ENCODE peak calls at places on chromosomes 1 and 21, in six cellular contexts. Y, Q, M, W, I and Z are unnamed samples.

GRCh38 chr1:38274974-38275373 is 228.4 kb upstream of the POU3F1 start:
- DNase-seq in Q (no peak), I (no peak), M (peak; percentile 67), W (peak; percentile 6), Y (no peak), Z (no peak)

GRCh38 chr1:180863158-180863775 is 49.4 kb upstream of the KIAA1614 start:
- DNase-seq in M (peak; percentile 66), Q (no peak), W (no peak), I (peak; percentile 32), Y (no peak), Z (peak; percentile 64)

GRCh38 chr1:226779536-226779935 is 40.5 kb upstream of the ITPKB start:
- DNase-seq in Q (no peak), M (no peak), Y (no peak), W (no peak), I (no peak), Z (peak; percentile 76)

GRCh38 chr1:17075470-17076255 is 21.8 kb upstream of the SDHB start:
- DNase-seq in M (peak; percentile 11), W (no peak), Y (no peak), Q (no peak), I (no peak), Z (peak; percentile 53)

GRCh38 chr21:38847556-38847955 is 41.8 kb downstream of the ETS2 start:
- DNase-seq in I (no peak), M (peak; percentile 62), W (no peak), Q (no peak), Y (no peak), Z (no peak)

GRCh38 chr1:239731079-239731744 is 344.8 kb downstream of the CHRM3 start:
- DNase-seq in M (no peak), Y (no peak), W (no peak), Q (no peak), I (no peak), Z (no peak)

GRCh38 chr1:231274119-231274825 is 33.3 kb downstream of the GNPAT start:
- DNase-seq in M (no peak), Y (no peak), Q (no peak), I (no peak), W (no peak), Z (no peak)

GRCh38 chr1:81836007-81836626 is 35.4 kb downstream of the ADGRL2 start:
- DNase-seq in Y (no peak), W (no peak), I (no peak), M (no peak), Q (no peak), Z (no peak)

GRCh38 chr1:64098856-64099606 is 104.4 kb upstream of the UBE2U start:
- DNase-seq in M (no peak), Q (no peak), Y (no peak), I (no peak), W (no peak), Z (no peak)

GRCh38 chr1:50929376-50929958 is 30.6 kb downstream of the FAF1 start:
- DNase-seq in M (peak; percentile 64), I (peak; percentile 12), Q (no peak), W (no peak), Y (no peak), Z (no peak)

GRCh38 chr21:34835526-34835925 is 166.7 kb downstream of the CLIC6 start:
- DNase-seq in Y (peak; percentile 78), M (peak; percentile 69), W (no peak), Q (peak; percentile 80), I (no peak), Z (no peak)

GRCh38 chr1:227777646-227778045 is 37.8 kb upstream of the PRSS38 start:
- DNase-seq in Y (peak; percentile 16), M (no peak), I (no peak), Q (no peak), W (no peak), Z (peak; percentile 32)

GRCh38 chr1:19009882-19010321 is 53.4 kb upstream of the IFFO2 start:
- DNase-seq in I (peak; percentile 75), Q (no peak), M (peak; percentile 65), Y (no peak), W (peak; percentile 57), Z (no peak)

GRCh38 chr1:53732912-53733317 is 6.0 kb downstream of the GLIS1 start:
- DNase-seq in W (no peak), I (peak; percentile 24), Q (no peak), M (peak; percentile 72), Y (no peak), Z (no peak)

GRCh38 chr1:109392788-109393580 is 4.7 kb downstream of the SORT1 start:
- DNase-seq in I (no peak), Q (peak; percentile 86), W (peak; percentile 36), M (peak; percentile 65), Y (peak; percentile 83), Z (peak; percentile 21)

GRCh38 chr1:165871311-165872067 is 44.1 kb downstream of the UCK2 start:
- DNase-seq in Y (no peak), Q (no peak), I (peak; percentile 49), M (peak; percentile 65), W (no peak), Z (peak; percentile 41)

GRCh38 chr1:89644119-89644814 is 11.3 kb downstream of the LRRC8C start:
- DNase-seq in Q (no peak), I (no peak), Y (no peak), M (no peak), W (no peak), Z (no peak)

GRCh38 chr1:119687391-119688079 is 24.2 kb upstream of the PHGDH start:
- DNase-seq in I (peak; percentile 81), Q (no peak), Y (no peak), M (peak; percentile 6), W (no peak), Z (no peak)

GRCh38 chr1:41874350-41874749 is 44.4 kb downstream of the HIVEP3 start:
- DNase-seq in M (no peak), W (no peak), Y (no peak), Q (no peak), I (no peak), Z (no peak)
- H3K4me1 ChIP-seq in M (peaks cover 9% of the 10 kb centered on the region), W (no peaks in the 10 kb centered on the region), Y (peaks cover 15% of the 10 kb centered on the region), Q (no peaks in the 10 kb centered on the region), I (peaks cover 14% of the 10 kb centered on the region), Z (no peaks in the 10 kb centered on the region)

GRCh38 chr21:18245493-18245967 is 897 bp downstream of the CHODL start:
- DNase-seq in Y (peak; percentile 62), I (no peak), Q (no peak), M (no peak), W (no peak), Z (no peak)
- H3K4me3 ChIP-seq in Y (peak overlapping the region; percentile 43), I (no peak overlapping the region), Q (peak overlapping the region; percentile 50), M (peak overlapping the region; percentile 21), W (peak overlapping the region; percentile 13), Z (peak overlapping the region; percentile 2)

GRCh38 chr1:205698921-205699320 is 18.6 kb upstream of the SLC45A3 start:
- DNase-seq in W (no peak), M (no peak), Y (peak; percentile 10), Q (no peak), I (no peak), Z (no peak)
- H3K27ac ChIP-seq in W (no peak overlapping the region), M (no peak overlapping the region), Y (no peak overlapping the region), Q (no peak overlapping the region), I (no peak overlapping the region), Z (no peak overlapping the region)

DNA sequence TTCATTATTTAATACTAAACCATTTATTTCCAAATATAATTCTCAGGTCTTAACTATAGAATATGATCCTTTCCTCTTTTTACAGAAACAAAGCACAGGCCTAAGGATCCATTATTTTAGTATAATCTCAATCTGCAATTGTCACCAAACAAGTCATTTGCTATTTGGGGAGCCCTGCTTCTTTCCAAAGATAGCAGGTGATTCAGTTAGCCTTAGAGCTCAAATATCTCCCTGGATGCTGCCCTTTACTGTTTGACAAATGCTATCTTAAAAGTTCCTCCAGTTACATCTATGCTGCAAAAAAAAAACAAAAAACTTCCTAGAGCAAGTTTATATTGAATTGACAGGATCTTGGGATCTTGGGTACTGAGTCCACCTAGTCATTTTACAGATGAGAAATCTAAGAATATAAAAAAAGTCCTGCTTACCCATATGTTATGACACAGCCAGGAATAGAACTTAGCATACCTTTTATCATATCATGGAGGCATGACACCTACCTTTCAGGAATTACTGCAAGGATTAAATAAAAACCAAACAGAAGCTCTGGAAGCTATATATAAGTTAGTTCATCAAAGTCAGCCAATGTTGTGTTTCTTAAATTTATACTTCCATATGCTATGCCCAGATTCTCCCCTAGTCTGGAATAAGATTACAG is 9.2 kb downstream of the SERBP1 start:
- DNase-seq in Q (no peak), M (no peak), I (no peak), W (no peak), Y (no peak), Z (no peak)
- H3K4me1 ChIP-seq in Q (no peaks in the 10 kb centered on the region), M (no peaks in the 10 kb centered on the region), I (peaks cover 3% of the 10 kb centered on the region), W (peaks cover 9% of the 10 kb centered on the region), Y (peaks cover 13% of the 10 kb centered on the region), Z (no peaks in the 10 kb centered on the region)

GRCh38 chr1:9653195-9653782 is 1.8 kb downstream of the PIK3CD start:
- DNase-seq in Q (no peak), Y (no peak), W (no peak), I (no peak), M (no peak), Z (no peak)

GRCh38 chr1:9655836-9656235 is 4.3 kb downstream of the PIK3CD start:
- DNase-seq in M (no peak), Q (no peak), Y (no peak), W (no peak), I (no peak), Z (no peak)

GRCh38 chr1:9652379-9653194 is 1.1 kb downstream of the PIK3CD start:
- DNase-seq in Y (no peak), W (no peak), M (peak; percentile 41), I (no peak), Q (no peak), Z (peak; percentile 86)

GRCh38 chr1:9655127-9655723 is 3.7 kb downstream of the PIK3CD start:
- DNase-seq in Y (no peak), I (no peak), Q (no peak), M (no peak), W (no peak), Z (no peak)

DNA sequence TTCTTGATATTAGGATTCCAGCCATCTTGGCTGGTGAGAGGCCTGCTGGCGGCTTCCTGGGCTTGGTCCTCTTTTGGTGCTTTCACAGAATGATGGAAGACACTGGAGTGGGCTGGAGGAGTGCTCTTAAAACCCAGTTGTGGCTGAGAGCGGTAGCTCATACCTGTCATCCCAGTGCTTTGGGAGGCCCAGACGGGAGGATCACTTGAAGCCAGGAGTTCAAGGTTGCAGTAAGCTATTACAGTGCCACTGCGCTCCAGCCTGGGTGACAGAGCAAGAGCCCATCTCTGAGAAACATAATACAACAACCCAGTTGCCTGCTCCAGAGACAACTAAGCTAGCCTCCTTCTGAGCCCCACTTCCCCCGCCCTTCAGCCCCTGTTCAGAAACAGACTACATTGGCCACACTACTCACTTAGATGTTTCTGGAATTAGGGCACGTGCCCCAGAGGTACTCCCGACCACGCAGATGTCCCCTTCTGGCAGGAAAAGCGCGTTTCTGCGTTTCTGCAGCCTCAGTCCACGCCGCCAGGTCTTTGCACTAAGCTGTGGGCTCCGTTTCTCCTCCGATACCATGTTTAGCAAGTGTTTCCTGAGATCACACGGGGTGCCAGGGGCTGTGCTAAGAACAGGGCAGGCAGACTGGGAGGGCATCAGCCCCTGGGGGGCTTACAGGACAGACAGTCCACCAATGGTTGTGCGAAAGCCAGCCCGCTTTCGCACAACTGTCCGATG is 2.4 kb downstream of the PIK3CD start:
- DNase-seq in M (no peak), W (no peak), Y (no peak), I (no peak), Q (no peak), Z (peak; percentile 57)
- H3K4me3 ChIP-seq in M (no peak overlapping the region), W (no peak overlapping the region), Y (no peak overlapping the region), I (no peak overlapping the region), Q (no peak overlapping the region), Z (peak overlapping the region; percentile 60)

DNA sequence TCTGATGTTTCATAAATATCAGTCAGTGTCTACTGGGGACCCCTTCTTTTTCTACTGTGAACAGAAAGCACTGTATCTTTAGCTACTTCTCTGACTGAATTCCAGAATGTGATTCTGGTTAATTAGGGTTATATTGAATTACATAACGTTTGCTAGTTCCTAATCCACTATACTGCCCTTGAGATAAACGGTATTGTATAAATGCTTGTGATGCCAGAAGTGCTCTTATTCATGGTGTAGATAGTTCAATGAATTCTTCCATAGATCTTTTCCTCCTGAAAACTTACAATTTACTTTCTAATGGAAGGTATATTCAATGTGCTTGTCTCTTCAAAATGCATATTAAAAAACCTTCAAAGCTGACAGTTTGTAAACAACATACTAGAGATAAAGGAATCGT is 131.2 kb downstream of the KCNK1 start:
- DNase-seq in Q (no peak), M (no peak), Y (no peak), W (no peak), I (no peak), Z (no peak)
- H3K27ac ChIP-seq in Q (no peak overlapping the region), M (no peak overlapping the region), Y (no peak overlapping the region), W (no peak overlapping the region), I (no peak overlapping the region), Z (no peak overlapping the region)